ENCODE peak calls at places on chromosomes 1 and 21, in six cellular contexts. One of them, this sample, is unnamed.

GRCh38 chr21:41932191-41932575 is 21.6 kb downstream of the C2CD2 start:
- DNase-seq in T-helper 9 cell: no peak
- DNase-seq in CD8-positive, alpha-beta memory T cell: no peak
- DNase-seq in NAMALWA: no peak
- DNase-seq in NCI-H1048: no peak
- DNase-seq in T-helper 2 cell: no peak
- DNase-seq in this sample: no peak

GRCh38 chr1:77025599-77025998 is 158.3 kb downstream of the ST6GALNAC5 start:
- DNase-seq in T-helper 9 cell: no peak
- DNase-seq in CD8-positive, alpha-beta memory T cell: no peak
- DNase-seq in NAMALWA: no peak
- DNase-seq in NCI-H1048: no peak
- DNase-seq in T-helper 2 cell: no peak
- DNase-seq in this sample: no peak

GRCh38 chr1:16318544-16318943 is 33.7 kb downstream of the FBXO42 start:
- DNase-seq in T-helper 9 cell: no peak
- DNase-seq in CD8-positive, alpha-beta memory T cell: no peak
- DNase-seq in NAMALWA: no peak
- DNase-seq in NCI-H1048: no peak
- DNase-seq in T-helper 2 cell: no peak
- DNase-seq in this sample: no peak

GRCh38 chr1:58781541-58782307 is 2.1 kb downstream of the JUN start:
- DNase-seq in T-helper 9 cell: peak
- DNase-seq in CD8-positive, alpha-beta memory T cell: peak
- DNase-seq in NAMALWA: peak
- DNase-seq in NCI-H1048: no peak
- DNase-seq in T-helper 2 cell: peak
- DNase-seq in this sample: no peak

GRCh38 chr1:20229191-20229590 is 42.9 kb upstream of the PLA2G2C start:
- DNase-seq in T-helper 9 cell: no peak
- DNase-seq in CD8-positive, alpha-beta memory T cell: no peak
- DNase-seq in NAMALWA: no peak
- DNase-seq in NCI-H1048: no peak
- DNase-seq in T-helper 2 cell: no peak
- DNase-seq in this sample: no peak

GRCh38 chr1:42738678-42739226 is 1.3 kb downstream of the CLDN19 start:
- DNase-seq in T-helper 9 cell: no peak
- DNase-seq in CD8-positive, alpha-beta memory T cell: no peak
- DNase-seq in NAMALWA: no peak
- DNase-seq in NCI-H1048: no peak
- DNase-seq in T-helper 2 cell: no peak
- DNase-seq in this sample: no peak

GRCh38 chr1:93000751-93001175 is 39.5 kb upstream of the DIPK1A start:
- DNase-seq in T-helper 9 cell: no peak
- DNase-seq in CD8-positive, alpha-beta memory T cell: no peak
- DNase-seq in NAMALWA: no peak
- DNase-seq in NCI-H1048: peak
- DNase-seq in T-helper 2 cell: no peak
- DNase-seq in this sample: no peak

GRCh38 chr1:74396462-74396861 is 115.9 kb downstream of the LRRC53 start:
- DNase-seq in T-helper 9 cell: no peak
- DNase-seq in CD8-positive, alpha-beta memory T cell: no peak
- DNase-seq in NAMALWA: no peak
- DNase-seq in NCI-H1048: no peak
- DNase-seq in T-helper 2 cell: no peak
- DNase-seq in this sample: no peak

GRCh38 chr1:201501812-201502510 is 5.0 kb downstream of the CSRP1 start:
- DNase-seq in T-helper 9 cell: no peak
- DNase-seq in CD8-positive, alpha-beta memory T cell: no peak
- DNase-seq in NAMALWA: no peak
- DNase-seq in NCI-H1048: no peak
- DNase-seq in T-helper 2 cell: no peak
- DNase-seq in this sample: no peak

GRCh38 chr1:217106231-217106630 is 383.0 kb upstream of the ESRRG start:
- DNase-seq in T-helper 9 cell: no peak
- DNase-seq in CD8-positive, alpha-beta memory T cell: no peak
- DNase-seq in NAMALWA: no peak
- DNase-seq in NCI-H1048: no peak
- DNase-seq in T-helper 2 cell: no peak
- DNase-seq in this sample: no peak

GRCh38 chr1:192904438-192904895 is 95.6 kb downstream of the RGS2 start:
- DNase-seq in T-helper 9 cell: no peak
- DNase-seq in CD8-positive, alpha-beta memory T cell: no peak
- DNase-seq in NAMALWA: peak
- DNase-seq in NCI-H1048: no peak
- DNase-seq in T-helper 2 cell: no peak
- DNase-seq in this sample: no peak

GRCh38 chr1:201506573-201507567 is at the start of gene CSRP1:
- DNase-seq in T-helper 9 cell: peak
- DNase-seq in CD8-positive, alpha-beta memory T cell: peak
- DNase-seq in NAMALWA: peak
- DNase-seq in NCI-H1048: peak
- DNase-seq in T-helper 2 cell: peak
- DNase-seq in this sample: no peak

GRCh38 chr1:191839891-191840290 is 318.4 kb upstream of the RGS18 start:
- DNase-seq in T-helper 9 cell: no peak
- DNase-seq in CD8-positive, alpha-beta memory T cell: no peak
- DNase-seq in NAMALWA: no peak
- DNase-seq in NCI-H1048: no peak
- DNase-seq in T-helper 2 cell: no peak
- DNase-seq in this sample: no peak

GRCh38 chr1:188261849-188262248 is 1433.1 kb downstream of the PLA2G4A start:
- DNase-seq in T-helper 9 cell: no peak
- DNase-seq in CD8-positive, alpha-beta memory T cell: no peak
- DNase-seq in NAMALWA: no peak
- DNase-seq in NCI-H1048: no peak
- DNase-seq in T-helper 2 cell: no peak
- DNase-seq in this sample: no peak

GRCh38 chr1:213162862-213163261 is 111.8 kb downstream of the RPS6KC1 start:
- DNase-seq in T-helper 9 cell: no peak
- DNase-seq in CD8-positive, alpha-beta memory T cell: no peak
- DNase-seq in NAMALWA: no peak
- DNase-seq in NCI-H1048: no peak
- DNase-seq in T-helper 2 cell: no peak
- DNase-seq in this sample: no peak

GRCh38 chr1:244160455-244161020 is 109.5 kb downstream of the ZBTB18 start:
- DNase-seq in T-helper 9 cell: no peak
- DNase-seq in CD8-positive, alpha-beta memory T cell: no peak
- DNase-seq in NAMALWA: no peak
- DNase-seq in NCI-H1048: no peak
- DNase-seq in T-helper 2 cell: no peak
- DNase-seq in this sample: no peak

GRCh38 chr1:245797592-245798366 is 643.0 kb downstream of the KIF26B start:
- DNase-seq in T-helper 9 cell: no peak
- DNase-seq in CD8-positive, alpha-beta memory T cell: no peak
- DNase-seq in NAMALWA: peak
- DNase-seq in NCI-H1048: no peak
- DNase-seq in T-helper 2 cell: no peak
- DNase-seq in this sample: no peak

GRCh38 chr1:223230161-223230881 is 87.3 kb upstream of the TLR5 start:
- DNase-seq in T-helper 9 cell: no peak
- DNase-seq in CD8-positive, alpha-beta memory T cell: no peak
- DNase-seq in NAMALWA: no peak
- DNase-seq in NCI-H1048: no peak
- DNase-seq in T-helper 2 cell: no peak
- DNase-seq in this sample: no peak

GRCh38 chr1:102834688-102835320 is 273.5 kb downstream of the COL11A1 start:
- DNase-seq in T-helper 9 cell: no peak
- DNase-seq in CD8-positive, alpha-beta memory T cell: no peak
- DNase-seq in NAMALWA: no peak
- DNase-seq in NCI-H1048: no peak
- DNase-seq in T-helper 2 cell: no peak
- DNase-seq in this sample: no peak

GRCh38 chr21:25626752-25627151 is 12.3 kb upstream of the JAM2 start:
- DNase-seq in T-helper 9 cell: no peak
- DNase-seq in CD8-positive, alpha-beta memory T cell: no peak
- DNase-seq in NAMALWA: no peak
- DNase-seq in NCI-H1048: no peak
- DNase-seq in T-helper 2 cell: no peak
- DNase-seq in this sample: no peak